ENCODE peak calls at places on chromosome 17, in four cellular contexts. Y, P, T and Q are unnamed samples.

GRCh38 chr17:82461827-82462524 is 3.4 kb downstream of the NARF start:
- DNase-seq in Y (no peak), P (peak), T (peak), Q (no peak)

GRCh38 chr17:21029032-21029431 is 13.8 kb downstream of the USP22 start:
- DNase-seq in Y (no peak), P (no peak), T (no peak), Q (no peak)

GRCh38 chr17:8726951-8727555 is 17.6 kb downstream of the CCDC42 start:
- DNase-seq in Y (peak), P (no peak), T (no peak), Q (no peak)

GRCh38 chr17:16417896-16418683 is 2.7 kb downstream of the TRPV2 start:
- DNase-seq in Y (no peak), P (peak), T (no peak), Q (no peak)

GRCh38 chr17:77880702-77881450 is 77.6 kb upstream of the TNRC6C start:
- DNase-seq in Y (peak), P (no peak), T (no peak), Q (no peak)

GRCh38 chr17:35167666-35168065 is 20.0 kb downstream of the UNC45B start:
- DNase-seq in Y (no peak), P (no peak), T (no peak), Q (no peak)

GRCh38 chr17:7929158-7930029 is at the start of gene KCNAB3:
- DNase-seq in Y (peak), P (peak), T (no peak), Q (no peak)

GRCh38 chr17:42472709-42473521 is 14.2 kb downstream of the ATP6V0A1 start:
- DNase-seq in Y (no peak), P (peak), T (no peak), Q (no peak)

GRCh38 chr17:29168079-29168758 is 12.0 kb downstream of the MYO18A start:
- DNase-seq in Y (no peak), P (no peak), T (no peak), Q (no peak)

GRCh38 chr17:73278049-73278464 is 16.4 kb upstream of the CPSF4L start:
- DNase-seq in Y (no peak), P (no peak), T (peak), Q (no peak)

GRCh38 chr17:63550816-63551639 is 751 bp downstream of the DCAF7 start:
- DNase-seq in Y (peak), P (peak), T (peak), Q (no peak)

GRCh38 chr17:68600881-68601564 is at the start of gene FAM20A:
- DNase-seq in Y (peak), P (no peak), T (no peak), Q (no peak)

GRCh38 chr17:4136373-4136772 is 6.5 kb downstream of the ZZEF1 start:
- DNase-seq in Y (no peak), P (no peak), T (no peak), Q (no peak)

GRCh38 chr17:35879748-35880654 is at the start of gene CCL5:
- DNase-seq in Y (no peak), P (peak), T (no peak), Q (no peak)

GRCh38 chr17:282000-282911 is 70.4 kb downstream of the RPH3AL start:
- DNase-seq in Y (no peak), P (no peak), T (peak), Q (no peak)

GRCh38 chr17:66675991-66676371 is 158.9 kb upstream of the CACNG5 start:
- DNase-seq in Y (no peak), P (no peak), T (no peak), Q (no peak)

GRCh38 chr17:57296231-57296630 is 39.9 kb downstream of the MSI2 start:
- DNase-seq in Y (no peak), P (no peak), T (no peak), Q (no peak)

DNA sequence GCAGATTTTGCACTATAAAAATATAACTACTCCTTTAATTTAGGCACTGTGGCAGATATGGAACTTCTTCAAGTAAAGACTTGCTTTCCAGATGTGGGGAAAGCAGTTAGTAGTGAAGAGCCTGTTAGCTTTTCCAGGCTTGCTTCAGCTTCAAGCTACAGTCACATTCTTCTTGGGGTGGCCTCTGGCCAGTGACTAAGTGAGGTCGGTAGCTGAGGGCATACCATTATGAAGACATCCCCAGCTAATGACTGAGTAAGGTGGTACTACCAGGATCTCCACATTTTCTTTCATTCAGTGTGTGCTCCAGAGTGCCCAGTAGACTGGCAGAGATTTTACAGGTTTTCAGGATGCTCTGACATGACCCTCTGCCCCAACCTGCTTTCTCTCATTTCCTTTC is 167.1 kb upstream of the KIF2B start:
- DNase-seq in Y (no peak), P (no peak), T (no peak), Q (no peak)
- TF ChIP-seq ELF1 in Y (no peak), P (no peak), T (no peak), Q (no peak)

GRCh38 chr17:49880291-49881053 is 32.6 kb upstream of the TAC4 start:
- DNase-seq in Y (peak), P (peak), T (peak), Q (peak)
- TF ChIP-seq ELF1 in Y (no peak), P (no peak), T (peak), Q (no peak)

GRCh38 chr17:76373481-76373825 is 11.0 kb upstream of the SPHK1 start:
- DNase-seq in Y (peak), P (no peak), T (no peak), Q (no peak)

GRCh38 chr17:76368545-76368944 is 14.8 kb upstream of the PRPSAP1 start:
- DNase-seq in Y (peak), P (no peak), T (no peak), Q (no peak)

GRCh38 chr17:76369804-76370203 is 14.6 kb upstream of the SPHK1 start:
- DNase-seq in Y (peak), P (no peak), T (no peak), Q (no peak)

GRCh38 chr17:76370261-76370993 is 14.0 kb upstream of the SPHK1 start:
- DNase-seq in Y (peak), P (peak), T (no peak), Q (no peak)

GRCh38 chr17:76371656-76372628 is 12.5 kb upstream of the SPHK1 start:
- DNase-seq in Y (no peak), P (no peak), T (no peak), Q (no peak)
- TF ChIP-seq ELF1 in Y (no peak), P (no peak), T (no peak), Q (no peak)

GRCh38 chr17:9817086-9817485 is 4.8 kb downstream of the GSG1L2 start:
- DNase-seq in Y (peak), P (no peak), T (no peak), Q (peak)
- TF ChIP-seq ELF1 in Y (no peak), P (no peak), T (no peak), Q (no peak)

GRCh38 chr17:49730078-49730786 is 22.5 kb upstream of the SLC35B1 start:
- DNase-seq in Y (no peak), P (no peak), T (no peak), Q (no peak)
- TF ChIP-seq ELF1 in Y (no peak), P (no peak), T (no peak), Q (no peak)

GRCh38 chr17:17902357-17902756 is 65.6 kb upstream of the SREBF1 start:
- DNase-seq in Y (no peak), P (no peak), T (no peak), Q (no peak)
- TF ChIP-seq ELF1 in Y (no peak), P (no peak), T (no peak), Q (no peak)

DNA sequence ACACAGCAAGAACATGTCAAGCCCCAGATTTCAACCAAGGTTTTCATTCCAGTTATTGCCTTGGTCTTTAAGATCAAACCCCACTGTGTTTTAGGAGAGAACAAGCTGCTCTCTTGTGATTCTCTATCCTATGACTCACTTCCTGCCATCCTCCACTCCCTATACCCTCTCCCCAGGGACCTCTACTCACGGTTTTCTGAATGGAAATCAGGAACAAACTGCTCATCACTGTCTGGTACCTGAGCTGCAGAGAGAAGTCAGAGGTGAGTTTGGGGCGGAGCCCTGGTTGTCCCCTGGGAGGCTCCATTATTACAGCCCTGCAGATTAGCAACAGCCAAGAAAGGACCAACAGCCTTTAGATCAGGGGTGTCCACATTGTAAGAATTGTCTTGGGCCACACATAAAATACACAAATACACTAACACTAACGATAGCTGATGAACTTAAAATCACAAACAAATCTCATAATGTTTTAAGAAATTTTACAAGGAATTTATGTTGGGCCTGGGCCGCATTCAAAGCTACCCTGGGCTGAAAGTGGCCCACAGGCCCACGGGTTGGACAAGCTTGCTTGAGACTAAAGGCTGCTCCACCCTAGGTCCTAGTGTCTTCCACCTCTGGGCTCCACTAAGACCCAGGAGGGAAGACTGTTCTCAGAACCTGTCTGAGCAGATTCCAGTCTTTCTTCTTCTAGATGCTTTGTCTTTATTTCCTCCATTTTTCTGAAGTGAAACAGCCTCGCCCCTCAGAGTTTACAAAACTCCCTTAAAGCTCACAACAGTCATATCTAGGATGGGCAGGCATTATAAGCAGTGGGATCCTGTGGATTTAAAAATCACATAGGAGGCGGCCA is 9.7 kb downstream of the ETV4 start:
- DNase-seq in Y (no peak), P (peak), T (no peak), Q (no peak)
- TF ChIP-seq ELF1 in Y (no peak), P (no peak), T (no peak), Q (no peak)

GRCh38 chr17:39597372-39598046 is 10.2 kb downstream of the NEUROD2 start:
- DNase-seq in Y (peak), P (no peak), T (no peak), Q (no peak)

GRCh38 chr17:39599006-39599664 is 8.6 kb downstream of the NEUROD2 start:
- DNase-seq in Y (peak), P (no peak), T (no peak), Q (no peak)

GRCh38 chr17:39596543-39597267 is 11.0 kb downstream of the NEUROD2 start:
- DNase-seq in Y (peak), P (no peak), T (no peak), Q (no peak)

GRCh38 chr17:39598635-39599005 is 9.1 kb downstream of the NEUROD2 start:
- DNase-seq in Y (peak), P (no peak), T (no peak), Q (no peak)

DNA sequence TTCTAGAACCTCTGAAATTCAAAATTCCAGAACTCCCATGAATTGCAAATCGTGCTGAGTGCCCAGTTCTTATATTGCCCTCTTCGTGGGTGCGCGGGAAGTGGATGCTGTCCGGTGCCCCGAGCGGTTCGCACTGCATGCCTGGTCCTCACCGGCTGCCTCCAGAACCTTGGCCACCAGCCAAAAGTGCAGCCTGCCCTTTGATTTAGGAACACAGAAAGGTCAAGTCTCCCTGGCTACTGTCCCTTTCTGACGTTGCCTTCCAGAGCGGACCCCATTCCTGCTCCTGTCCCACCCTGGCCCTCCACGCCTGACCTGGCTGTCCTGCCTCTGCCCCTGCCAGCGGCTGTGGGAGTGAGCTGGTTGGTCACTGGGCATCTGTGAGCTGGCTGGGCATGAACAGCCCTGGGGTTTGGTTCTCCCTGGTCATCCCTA is 9.7 kb downstream of the NEUROD2 start:
- DNase-seq in Y (peak), P (no peak), T (no peak), Q (no peak)
- TF ChIP-seq ELF1 in Y (no peak), P (no peak), T (no peak), Q (no peak)

GRCh38 chr17:34163681-34164080 is 91.4 kb upstream of the CCL2 start:
- DNase-seq in Y (peak), P (peak), T (peak), Q (no peak)
- TF ChIP-seq ELF1 in Y (no peak), P (no peak), T (no peak), Q (no peak)

GRCh38 chr17:49369089-49369488 is 7.0 kb upstream of the ZNF652 start:
- DNase-seq in Y (no peak), P (no peak), T (no peak), Q (no peak)
- TF ChIP-seq ELF1 in Y (no peak), P (no peak), T (no peak), Q (no peak)